ENCODE peak calls at places on chromosomes 13 and 19, in six cellular contexts. Y, I, V, C, W and H are unnamed samples.

GRCh38 chr19:47389150-47389556 is 30.2 kb downstream of the MEIS3 start:
- ATAC-seq in Y (no peak), I (no peak), V (peak), C (no peak), W (peak), H (no peak)

GRCh38 chr19:39405930-39406655 is 554 bp upstream of the ZFP36 start:
- ATAC-seq in Y (peak), I (peak), V (no peak), C (no peak), W (peak), H (peak)

GRCh38 chr13:112010714-112011113 is 56.2 kb upstream of the SOX1 start:
- ATAC-seq in Y (no peak), I (no peak), V (no peak), C (no peak), W (no peak), H (no peak)

GRCh38 chr19:18057557-18057956 is 29.2 kb downstream of the IL12RB1 start:
- ATAC-seq in Y (no peak), I (no peak), V (peak), C (peak), W (peak), H (no peak)

GRCh38 chr13:20891768-20892167 is 10.8 kb downstream of the XPO4 start:
- ATAC-seq in Y (peak), I (no peak), V (no peak), C (no peak), W (no peak), H (no peak)

GRCh38 chr13:95246292-95247082 is 54.8 kb downstream of the ABCC4 start:
- ATAC-seq in Y (no peak), I (no peak), V (peak), C (no peak), W (no peak), H (no peak)

GRCh38 chr19:13149628-13150186 is 468 bp downstream of the STX10 start:
- ATAC-seq in Y (peak), I (no peak), V (peak), C (peak), W (peak), H (peak)

GRCh38 chr13:39016087-39016486 is 21.8 kb downstream of the PROSER1 start:
- ATAC-seq in Y (peak), I (peak), V (no peak), C (no peak), W (no peak), H (peak)

GRCh38 chr19:45175663-45176345 is 2.2 kb downstream of the TRAPPC6A start:
- ATAC-seq in Y (no peak), I (no peak), V (no peak), C (no peak), W (no peak), H (no peak)

GRCh38 chr13:26228080-26228479 is 6.0 kb upstream of the RNF6 start:
- ATAC-seq in Y (no peak), I (no peak), V (no peak), C (no peak), W (peak), H (no peak)

GRCh38 chr13:46667687-46668281 is 114.8 kb downstream of the LRCH1 start:
- ATAC-seq in Y (peak), I (peak), V (peak), C (peak), W (no peak), H (peak)

GRCh38 chr13:30752991-30753616 is 17.8 kb downstream of the ALOX5AP start:
- ATAC-seq in Y (no peak), I (no peak), V (no peak), C (no peak), W (peak), H (no peak)

GRCh38 chr13:110216403-110217041 is 90.4 kb downstream of the COL4A1 start:
- ATAC-seq in Y (no peak), I (no peak), V (peak), C (peak), W (peak), H (no peak)

GRCh38 chr19:38697641-38698071 is 46.6 kb downstream of the CAPN12 start:
- ATAC-seq in Y (no peak), I (no peak), V (no peak), C (no peak), W (no peak), H (no peak)

GRCh38 chr13:99997702-99998219 is 16.2 kb downstream of the ZIC2 start:
- ATAC-seq in Y (no peak), I (no peak), V (peak), C (no peak), W (no peak), H (no peak)

GRCh38 chr19:8481616-8482015 is 20.8 kb downstream of the PRAM1 start:
- ATAC-seq in Y (no peak), I (no peak), V (no peak), C (no peak), W (no peak), H (no peak)

GRCh38 chr19:13226983-13227382 is 76.8 kb downstream of the IER2 start:
- ATAC-seq in Y (no peak), I (no peak), V (no peak), C (no peak), W (no peak), H (no peak)

GRCh38 chr19:36577271-36577996 is 4.3 kb upstream of the ZNF529 start:
- ATAC-seq in Y (no peak), I (no peak), V (no peak), C (no peak), W (no peak), H (no peak)

GRCh38 chr19:572891-573825 is 762 bp downstream of the BSG start:
- ATAC-seq in Y (no peak), I (no peak), V (peak), C (peak), W (no peak), H (no peak)

GRCh38 chr13:25281193-25281936 is 5.9 kb downstream of the MTMR6 start:
- ATAC-seq in Y (peak), I (peak), V (peak), C (no peak), W (peak), H (peak)

GRCh38 chr13:96490590-96490989 is 400.7 kb downstream of the HS6ST3 start:
- ATAC-seq in Y (no peak), I (no peak), V (no peak), C (no peak), W (no peak), H (no peak)

GRCh38 chr13:38308736-38309135 is 40.9 kb upstream of the UFM1 start:
- ATAC-seq in Y (no peak), I (peak), V (no peak), C (no peak), W (no peak), H (no peak)

GRCh38 chr13:23673867-23674605 is 103.8 kb downstream of the TNFRSF19 start:
- ATAC-seq in Y (no peak), I (no peak), V (no peak), C (no peak), W (no peak), H (no peak)

GRCh38 chr13:72648513-72649065 is 78.8 kb downstream of the MZT1 start:
- ATAC-seq in Y (no peak), I (no peak), V (no peak), C (no peak), W (no peak), H (no peak)

GRCh38 chr13:75402787-75403186 is 79.2 kb downstream of the TBC1D4 start:
- ATAC-seq in Y (no peak), I (no peak), V (no peak), C (no peak), W (peak), H (no peak)

GRCh38 chr19:6210721-6211600 is 68.8 kb downstream of the MLLT1 start:
- ATAC-seq in Y (no peak), I (no peak), V (no peak), C (no peak), W (no peak), H (no peak)

GRCh38 chr19:54352041-54352440 is 12.7 kb downstream of the LAIR1 start:
- ATAC-seq in Y (no peak), I (no peak), V (no peak), C (no peak), W (no peak), H (no peak)

GRCh38 chr13:99907627-99908026 is 63.9 kb downstream of the ZIC5 start:
- ATAC-seq in Y (no peak), I (no peak), V (no peak), C (no peak), W (no peak), H (no peak)

GRCh38 chr13:40624338-40624737 is 42.1 kb downstream of the FOXO1 start:
- ATAC-seq in Y (peak), I (peak), V (no peak), C (peak), W (no peak), H (peak)

GRCh38 chr19:472005-472858 is 11.4 kb upstream of the SHC2 start:
- ATAC-seq in Y (no peak), I (no peak), V (no peak), C (no peak), W (no peak), H (no peak)

GRCh38 chr13:111943229-111943795 is 123.6 kb upstream of the SOX1 start:
- ATAC-seq in Y (no peak), I (no peak), V (no peak), C (no peak), W (no peak), H (no peak)

GRCh38 chr13:110546933-110547332 is 14.6 kb downstream of the RAB20 start:
- ATAC-seq in Y (no peak), I (no peak), V (peak), C (peak), W (peak), H (no peak)

GRCh38 chr13:48251616-48252081 is 18.6 kb downstream of the ITM2B start:
- ATAC-seq in Y (no peak), I (no peak), V (peak), C (peak), W (peak), H (no peak)

GRCh38 chr13:59038824-59039223 is 1124.9 kb downstream of the DIAPH3 start:
- ATAC-seq in Y (no peak), I (no peak), V (no peak), C (no peak), W (no peak), H (no peak)